ENCODE peak calls at places on chromosomes 16 and 17, in nine cellular contexts. L is stimulated activated CD4-positive, alpha-beta T cell treated with anti-CD3 and anti-CD28 coated beads, Interleukin-1b, Interleukin-23, amount 100 ng/mL, for 1 hour; K is stimulated activated CD8-positive, alpha-beta memory T cell treated with anti-CD3 and anti-CD28 coated beads, Interleukin-4, amount 100 ng/mL, for 24 hours; F is Caki2; G is T-helper 1 cell; V is effector memory CD4-positive, alpha-beta T cell; W is dermis blood vessel endothelial cell; N is tibial artery; H is AG10803. Q is an unnamed sample.

GRCh38 chr17:15452746-15453145 is 14.7 kb downstream of the CDRT4 start:
- DNase-seq in L (no peak), K (no peak), F (no peak), G (no peak), V (no peak), W (no peak), N (no peak), H (peak; percentile 77), Q (no peak)

GRCh38 chr17:42686520-42687137 is 4.3 kb downstream of the CNTNAP1 start:
- DNase-seq in L (no peak), K (no peak), F (no peak), G (no peak), V (no peak), W (no peak), N (no peak), H (no peak), Q (no peak)

GRCh38 chr16:85712841-85713240 is 24.1 kb upstream of the GINS2 start:
- DNase-seq in L (no peak), K (no peak), F (no peak), G (no peak), V (no peak), W (peak; percentile 27), N (no peak), H (no peak), Q (no peak)

GRCh38 chr16:53429221-53429943 is 4.9 kb upstream of the RBL2 start:
- DNase-seq in L (no peak), K (no peak), F (no peak), G (no peak), V (no peak), W (no peak), N (no peak), H (peak; percentile 35), Q (peak; percentile 74)

GRCh38 chr17:2195729-2196128 is 107.9 kb downstream of the SMG6 start:
- DNase-seq in L (no peak), K (peak; percentile 35), F (no peak), G (no peak), V (no peak), W (no peak), N (no peak), H (peak; percentile 61), Q (no peak)

GRCh38 chr16:17392857-17393421 is 77.8 kb downstream of the XYLT1 start:
- DNase-seq in L (no peak), K (no peak), F (no peak), G (no peak), V (no peak), W (no peak), N (no peak), H (no peak), Q (no peak)

GRCh38 chr17:60102632-60103047 is 23.9 kb upstream of the HEATR6 start:
- DNase-seq in L (no peak), K (no peak), F (no peak), G (no peak), V (no peak), W (peak; percentile 37), N (no peak), H (peak; percentile 55), Q (no peak)

GRCh38 chr16:68698091-68698490 is 39.0 kb upstream of the CDH1 start:
- DNase-seq in L (no peak), K (no peak), F (no peak), G (no peak), V (no peak), W (no peak), N (no peak), H (no peak), Q (no peak)

GRCh38 chr17:7858487-7858832 is 657 bp downstream of the CYB5D1 start:
- DNase-seq in L (no peak), K (no peak), F (no peak), G (peak; percentile 25), V (no peak), W (peak; percentile 75), N (peak; percentile 68), H (peak; percentile 58), Q (peak; percentile 38)

GRCh38 chr17:68707032-68707431 is 105.9 kb upstream of the FAM20A start:
- DNase-seq in L (no peak), K (no peak), F (no peak), G (no peak), V (no peak), W (no peak), N (no peak), H (peak; percentile 86), Q (no peak)

GRCh38 chr17:66994943-66995535 is 30.5 kb downstream of the CACNG4 start:
- DNase-seq in L (no peak), K (no peak), F (no peak), G (no peak), V (no peak), W (no peak), N (no peak), H (no peak), Q (no peak)

GRCh38 chr17:13287226-13287625 is 269.4 kb upstream of the ELAC2 start:
- DNase-seq in L (no peak), K (no peak), F (no peak), G (no peak), V (no peak), W (no peak), N (no peak), H (no peak), Q (no peak)

GRCh38 chr17:1906622-1907021 is 76.8 kb downstream of the RPA1 start:
- DNase-seq in L (no peak), K (no peak), F (no peak), G (no peak), V (no peak), W (no peak), N (no peak), H (no peak), Q (no peak)

GRCh38 chr17:29757788-29758187 is 135.1 kb upstream of the CORO6 start:
- DNase-seq in L (no peak), K (no peak), F (no peak), G (no peak), V (no peak), W (no peak), N (no peak), H (no peak), Q (no peak)

GRCh38 chr17:41486809-41487530 is 2.7 kb downstream of the KRT36 start:
- DNase-seq in L (no peak), K (peak; percentile 22), F (no peak), G (no peak), V (no peak), W (peak; percentile 58), N (no peak), H (no peak), Q (peak; percentile 44)

GRCh38 chr17:46003907-46004748 is 5.1 kb downstream of the STH start:
- DNase-seq in L (no peak), K (no peak), F (no peak), G (no peak), V (no peak), W (no peak), N (peak; percentile 73), H (peak; percentile 24), Q (no peak)

GRCh38 chr17:6596076-6596475 is 39.7 kb upstream of the PITPNM3 start:
- DNase-seq in L (no peak), K (no peak), F (no peak), G (no peak), V (no peak), W (no peak), N (no peak), H (no peak), Q (no peak)

GRCh38 chr16:49598386-49599170 is 225.0 kb downstream of the C16orf78 start:
- DNase-seq in L (no peak), K (no peak), F (no peak), G (no peak), V (no peak), W (no peak), N (peak; percentile 38), H (no peak), Q (no peak)

GRCh38 chr16:69796285-69797118 is 34.4 kb downstream of the WWP2 start:
- DNase-seq in L (no peak), K (no peak), F (peak; percentile 34), G (no peak), V (no peak), W (peak; percentile 87), N (no peak), H (peak; percentile 74), Q (peak; percentile 77)

GRCh38 chr17:64081802-64082799 is 47.8 kb downstream of the ERN1 start:
- DNase-seq in L (no peak), K (no peak), F (peak; percentile 30), G (peak; percentile 21), V (peak; percentile 45), W (peak; percentile 74), N (no peak), H (peak; percentile 91), Q (peak; percentile 77)

GRCh38 chr16:47058295-47059086 is 85.0 kb upstream of the DNAJA2 start:
- DNase-seq in L (no peak), K (no peak), F (no peak), G (no peak), V (no peak), W (peak; percentile 64), N (peak; percentile 28), H (peak; percentile 8), Q (no peak)

GRCh38 chr17:72472116-72472515 is 351.3 kb downstream of the SOX9 start:
- DNase-seq in L (no peak), K (no peak), F (no peak), G (no peak), V (no peak), W (no peak), N (no peak), H (no peak), Q (no peak)

GRCh38 chr17:28957992-28958355 is 6.7 kb upstream of the PHF12 start:
- DNase-seq in L (no peak), K (no peak), F (no peak), G (no peak), V (no peak), W (no peak), N (peak; percentile 48), H (no peak), Q (no peak)

Q was measured in HT-29.